ENCODE peak calls at places on chromosomes 1 and 21, in five cellular contexts. A is AG08396, G is GM10248, M is iris pigment epithelial cell, V is AML-193. Q is an unnamed sample.

GRCh38 chr1:160702100-160702499 is 9.5 kb downstream of the CD48 start:
- DNase-seq in A (no peak), G (no peak), M (no peak), V (no peak), Q (no peak)

GRCh38 chr1:176504848-176505553 is 42.0 kb downstream of the PAPPA2 start:
- DNase-seq in A (no peak), G (no peak), M (no peak), V (no peak), Q (no peak)

GRCh38 chr1:183580281-183580682 is 10.0 kb downstream of the NCF2 start:
- DNase-seq in A (no peak), G (peak; percentile 49), M (no peak), V (peak; percentile 100), Q (peak; percentile 48)

GRCh38 chr21:19181604-19182140 is 778.1 kb upstream of the TMPRSS15 start:
- DNase-seq in A (no peak), G (no peak), M (no peak), V (no peak), Q (no peak)

GRCh38 chr1:179747611-179748010 is 4.5 kb downstream of the FAM163A start:
- DNase-seq in A (no peak), G (no peak), M (no peak), V (no peak), Q (no peak)

GRCh38 chr1:149917590-149918144 is at the start of gene SV2A:
- DNase-seq in A (peak; percentile 84), G (peak; percentile 50), M (peak; percentile 49), V (peak; percentile 67), Q (peak; percentile 84)

GRCh38 chr21:35252831-35253230 is 203.7 kb upstream of the RUNX1 start:
- DNase-seq in A (no peak), G (no peak), M (peak; percentile 12), V (no peak), Q (no peak)

GRCh38 chr1:37020653-37021277 is 13.6 kb downstream of the GRIK3 start:
- DNase-seq in A (no peak), G (no peak), M (peak; percentile 2), V (peak; percentile 12), Q (no peak)

GRCh38 chr21:34343347-34344057 is 20.3 kb upstream of the KCNE2 start:
- DNase-seq in A (no peak), G (no peak), M (no peak), V (no peak), Q (no peak)

GRCh38 chr21:36873511-36873910 is 93.0 kb downstream of the HLCS start:
- DNase-seq in A (no peak), G (no peak), M (no peak), V (no peak), Q (no peak)

GRCh38 chr1:18866314-18866713 is 6.9 kb upstream of the TAS1R2 start:
- DNase-seq in A (no peak), G (no peak), M (no peak), V (no peak), Q (no peak)

GRCh38 chr21:34639882-34640788 is 25.2 kb upstream of the RCAN1 start:
- DNase-seq in A (no peak), G (peak; percentile 44), M (peak; percentile 31), V (no peak), Q (no peak)

GRCh38 chr1:47205918-47206317 is 16.1 kb upstream of the PDZK1IP1 start:
- DNase-seq in A (no peak), G (no peak), M (no peak), V (no peak), Q (no peak)

GRCh38 chr1:244063498-244063897 is 12.4 kb downstream of the ZBTB18 start:
- DNase-seq in A (no peak), G (no peak), M (no peak), V (no peak), Q (peak; percentile 76)

GRCh38 chr1:29709711-29710169 is 473.4 kb downstream of the PTPRU start:
- DNase-seq in A (peak; percentile 57), G (no peak), M (peak; percentile 68), V (no peak), Q (no peak)

GRCh38 chr21:45302082-45303061 is 14.7 kb upstream of the POFUT2 start:
- DNase-seq in A (no peak), G (no peak), M (peak; percentile 72), V (no peak), Q (no peak)

GRCh38 chr1:10962483-10962882 is 50.0 kb upstream of the TARDBP start:
- DNase-seq in A (no peak), G (no peak), M (peak; percentile 20), V (no peak), Q (no peak)

GRCh38 chr1:94094466-94095111 is 26.4 kb downstream of the ABCA4 start:
- DNase-seq in A (peak; percentile 41), G (no peak), M (peak; percentile 81), V (peak; percentile 12), Q (peak; percentile 84)

GRCh38 chr1:50458507-50458906 is 35.3 kb upstream of the DMRTA2 start:
- DNase-seq in A (no peak), G (no peak), M (peak; percentile 4), V (peak; percentile 90), Q (no peak)

GRCh38 chr1:151849871-151850270 is 3.6 kb downstream of the THEM5 start:
- DNase-seq in A (no peak), G (no peak), M (no peak), V (no peak), Q (no peak)